ENCODE peak calls at places on chromosomes 2 and 18, in five cellular contexts. O is cardiac muscle cell, Q is A549, N is HepG2, V is tibial nerve. H is an unnamed sample.

GRCh38 chr2:110216803-110217202 is 4.5 kb upstream of the MTLN start:
- DNase-seq in N (no peak), Q (no peak), O (no peak), V (no peak), H (no peak)

GRCh38 chr2:61543062-61543461 is 4.9 kb upstream of the XPO1 start:
- DNase-seq in V (no peak), O (no peak), N (no peak), Q (no peak), H (no peak)

GRCh38 chr2:191302459-191303155 is 57.4 kb downstream of the MYO1B start:
- DNase-seq in V (no peak), Q (peak; percentile 15), O (no peak), N (peak; percentile 58), H (peak; percentile 27)

GRCh38 chr2:219469186-219469724 is 29.4 kb upstream of the GMPPA start:
- DNase-seq in N (peak; percentile 21), Q (peak; percentile 55), V (no peak), O (peak; percentile 49), H (peak; percentile 82)

GRCh38 chr2:106163948-106164580 is 30.0 kb downstream of the UXS1 start:
- DNase-seq in O (peak; percentile 62), Q (no peak), N (no peak), V (no peak), H (no peak)

GRCh38 chr18:46098616-46098933 is 479 bp upstream of the ATP5F1A start:
- DNase-seq in V (no peak), O (no peak), N (no peak), Q (no peak), H (no peak)

GRCh38 chr18:37179384-37179783 is 350.5 kb downstream of the KIAA1328 start:
- DNase-seq in N (no peak), Q (no peak), V (no peak), O (no peak), H (no peak)

GRCh38 chr18:199214-199613 is 40.9 kb downstream of the USP14 start:
- DNase-seq in V (no peak), Q (no peak), O (no peak), N (no peak), H (no peak)

GRCh38 chr2:119240311-119241204 is 16.9 kb downstream of the STEAP3 start:
- DNase-seq in O (peak; percentile 47), N (peak; percentile 33), Q (peak; percentile 29), V (no peak), H (peak; percentile 62)

GRCh38 chr18:76943542-76944339 is 121.4 kb downstream of the ZNF236 start:
- DNase-seq in O (peak; percentile 82), N (no peak), Q (no peak), V (no peak), H (no peak)

GRCh38 chr2:201798252-201798918 is 8.0 kb upstream of the CDK15 start:
- DNase-seq in Q (no peak), O (peak; percentile 39), N (no peak), V (no peak), H (peak; percentile 46)

GRCh38 chr2:117536139-117536538 is 278.4 kb upstream of the DDX18 start:
- DNase-seq in N (peak; percentile 16), O (no peak), Q (no peak), V (no peak), H (peak; percentile 7)

GRCh38 chr18:4430836-4431235 is 24.3 kb downstream of the DLGAP1 start:
- DNase-seq in N (no peak), Q (no peak), V (no peak), O (no peak), H (no peak)

GRCh38 chr2:69579561-69579960 is 64.0 kb downstream of the AAK1 start:
- DNase-seq in O (no peak), Q (no peak), N (no peak), V (no peak), H (peak; percentile 15)

GRCh38 chr2:226001716-226002115 is 602.2 kb downstream of the NYAP2 start:
- DNase-seq in O (no peak), Q (no peak), N (no peak), V (no peak), H (no peak)

GRCh38 chr18:45060102-45060501 is 379.4 kb downstream of the SETBP1 start:
- DNase-seq in Q (no peak), O (peak; percentile 15), N (no peak), V (no peak), H (no peak)

GRCh38 chr18:40821596-40822243 is 1133.3 kb upstream of the PIK3C3 start:
- DNase-seq in Q (no peak), V (no peak), O (no peak), N (no peak), H (no peak)

GRCh38 chr2:66430195-66430905 is 4.6 kb upstream of the MEIS1 start:
- DNase-seq in V (no peak), Q (no peak), N (no peak), O (no peak), H (no peak)

GRCh38 chr2:37870829-37871228 is 54.3 kb upstream of the RMDN2 start:
- DNase-seq in N (no peak), Q (no peak), O (peak; percentile 51), V (no peak), H (no peak)

GRCh38 chr2:1540481-1540880 is 127.2 kb downstream of the TPO start:
- DNase-seq in V (no peak), N (no peak), Q (no peak), O (no peak), H (no peak)

GRCh38 chr2:231923951-231924888 is 2.0 kb downstream of the NPPC start:
- DNase-seq in V (no peak), O (no peak), Q (no peak), N (no peak), H (no peak)

GRCh38 chr2:14188431-14188830 is 444.1 kb upstream of the LRATD1 start:
- DNase-seq in O (no peak), Q (no peak), N (no peak), V (no peak), H (no peak)

GRCh38 chr2:226891780-226892590 is 56.1 kb downstream of the RHBDD1 start:
- DNase-seq in Q (no peak), V (no peak), O (peak; percentile 65), N (no peak), H (peak; percentile 11)

GRCh38 chr18:79576686-79577351 is 102.8 kb upstream of the CTDP1 start:
- DNase-seq in O (peak; percentile 86), Q (no peak), N (no peak), V (peak; percentile 20), H (no peak)

GRCh38 chr2:31578316-31578715 is 2.4 kb downstream of the SRD5A2 start:
- DNase-seq in N (peak; percentile 35), V (no peak), O (no peak), Q (no peak), H (no peak)

GRCh38 chr2:161077367-161078210 is 82.6 kb upstream of the TANK start:
- DNase-seq in N (no peak), Q (no peak), V (no peak), O (peak; percentile 86), H (no peak)

GRCh38 chr2:43605079-43605655 is 9.3 kb upstream of the THADA start:
- DNase-seq in N (peak; percentile 61), V (no peak), O (peak; percentile 73), Q (peak; percentile 69), H (peak; percentile 44)

GRCh38 chr18:10139783-10140410 is 226.1 kb downstream of the VAPA start:
- DNase-seq in N (no peak), O (peak; percentile 52), V (no peak), Q (peak; percentile 15), H (peak; percentile 34)

GRCh38 chr2:117299451-117299850 is 515.0 kb upstream of the DDX18 start:
- DNase-seq in V (no peak), Q (no peak), N (no peak), O (no peak), H (no peak)

GRCh38 chr18:23992119-23992940 is 22.2 kb upstream of the TTC39C start:
- DNase-seq in N (no peak), Q (no peak), V (no peak), O (no peak), H (peak; percentile 55)

GRCh38 chr2:236160366-236161081 is 7.7 kb downstream of the GBX2 start:
- DNase-seq in Q (no peak), N (no peak), O (no peak), V (no peak), H (no peak)
- H3K27ac ChIP-seq in Q (peak overlapping the region; percentile 22), N (no peak overlapping the region), O (no peak overlapping the region), V (no peak overlapping the region), H (no peak overlapping the region)

DNA sequence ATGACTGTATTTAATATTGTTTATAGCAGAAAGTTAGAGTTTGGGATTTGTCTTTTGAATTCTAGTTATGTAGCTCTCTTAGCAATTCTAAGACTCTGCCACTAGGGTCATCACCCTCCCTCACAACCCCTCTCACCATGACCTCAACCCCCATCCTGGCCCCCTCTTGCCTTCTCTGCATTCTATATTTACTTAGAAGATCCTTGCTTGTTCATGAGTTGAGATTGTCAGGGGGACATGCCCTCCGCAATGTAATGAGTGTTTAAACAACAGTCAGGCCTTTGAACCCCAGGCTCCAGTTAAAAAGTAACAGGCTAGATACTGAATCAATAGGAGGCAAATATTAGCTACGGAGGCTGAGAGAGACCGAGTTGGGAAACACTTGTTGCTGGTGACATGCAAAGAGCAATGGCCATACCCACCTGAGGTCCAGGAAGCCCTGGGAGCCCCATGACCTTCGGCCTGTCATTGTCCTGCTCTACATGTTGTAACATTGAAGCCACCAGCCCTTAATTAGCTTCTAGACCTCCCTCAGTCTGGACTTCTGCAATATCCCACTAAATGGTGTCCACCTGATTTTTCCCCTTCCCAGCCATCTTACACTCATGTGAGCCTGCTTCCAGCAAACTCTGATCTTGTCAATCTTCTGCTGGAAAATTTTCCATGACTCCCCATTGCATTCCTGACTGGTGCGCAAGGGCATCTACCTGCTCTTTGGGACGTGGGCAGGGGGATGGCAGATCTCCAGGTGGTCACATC is 221.1 kb downstream of the ALPK2 start:
- DNase-seq in V (no peak), O (no peak), Q (no peak), N (peak; percentile 100), H (no peak)
- TF ChIP-seq CTCF in V (no peak), O (no peak), Q (no peak), N (peak; percentile 59), H (no peak)

DNA sequence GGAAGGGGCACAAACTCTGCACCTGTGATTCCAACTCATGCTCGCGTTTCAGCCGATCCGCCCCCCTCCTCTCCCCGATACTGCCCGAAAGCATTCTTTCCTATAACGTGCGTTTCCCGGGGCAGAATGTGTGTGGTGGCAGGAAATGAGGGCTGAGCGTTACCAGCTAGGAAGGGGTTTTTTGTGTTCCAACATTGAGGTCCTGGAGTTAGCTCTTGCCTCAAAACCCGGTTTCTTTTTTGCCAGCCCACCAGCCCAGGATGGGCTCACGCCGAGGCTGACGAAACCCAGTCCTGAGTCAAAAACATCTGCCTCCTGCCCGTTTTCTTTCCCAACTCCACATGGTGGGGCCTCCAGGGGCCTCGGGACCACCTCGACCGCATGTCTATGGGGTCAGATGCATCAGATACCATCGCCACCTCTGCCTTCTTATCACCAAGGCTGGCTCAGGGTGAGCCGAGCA is 113.7 kb upstream of the COPS8 start:
- DNase-seq in N (no peak), V (no peak), O (no peak), Q (no peak), H (no peak)
- H3K27ac ChIP-seq in N (peak overlapping the region; percentile 69), V (peak overlapping the region; percentile 70), O (no peak overlapping the region), Q (peak overlapping the region; percentile 73), H (no peak overlapping the region)

GRCh38 chr2:164839914-164840457 is 1.6 kb downstream of the COBLL1 start:
- DNase-seq in V (no peak), O (peak; percentile 25), Q (no peak), N (peak; percentile 31), H (peak; percentile 78)

GRCh38 chr2:164842624-164842966 is 972 bp upstream of the COBLL1 start:
- DNase-seq in O (no peak), V (no peak), N (no peak), Q (no peak), H (no peak)

GRCh38 chr2:164840458-164840929 is 1.1 kb downstream of the COBLL1 start:
- DNase-seq in O (no peak), V (peak; percentile 23), N (peak; percentile 91), Q (peak; percentile 6), H (peak; percentile 48)

GRCh38 chr2:164841719-164842623 is at the start of gene COBLL1:
- DNase-seq in Q (peak; percentile 69), N (peak; percentile 84), O (peak; percentile 67), V (peak; percentile 42), H (peak; percentile 73)

GRCh38 chr2:164840930-164841718 is 499 bp downstream of the COBLL1 start:
- DNase-seq in O (peak; percentile 72), N (peak; percentile 82), Q (peak; percentile 60), V (peak; percentile 38), H (peak; percentile 55)
- TF ChIP-seq CTCF in O (no peak), N (peak; percentile 67), Q (peak; percentile 44), V (peak; percentile 18), H (no peak)

H was measured in RWPE1.